ENCODE peak calls at places on chromosome 2, in ten cellular contexts. Z is EL; E is DMS153; M is stimulated activated CD4-positive, alpha-beta T cell treated with anti-CD3 and anti-CD28 coated beads, Interleukin-2, amount 100 ng/mL, for 48 hours; K is astrocyte of the hippocampus; U is left kidney; B is keratinocyte; F is mesenchymal stem cell; C is EH; X is mesendoderm. Y is an unnamed sample.

GRCh38 chr2:233369897-233370758 is 15.8 kb downstream of the DGKD start:
- DNase-seq in Z (no peak), E (no peak), M (no peak), K (no peak), U (no peak), B (no peak), F (no peak), C (no peak), X (no peak), Y (no peak)

GRCh38 chr2:212535963-212536362 is 2.6 kb downstream of the ERBB4 start:
- DNase-seq in Z (no peak), E (no peak), M (no peak), K (peak), U (no peak), B (no peak), F (no peak), C (no peak), X (no peak), Y (no peak)

GRCh38 chr2:26644188-26644835 is 3.1 kb upstream of the CIB4 start:
- DNase-seq in Z (no peak), E (no peak), M (no peak), K (no peak), U (no peak), B (no peak), F (no peak), C (no peak), X (no peak), Y (no peak)

GRCh38 chr2:105196651-105197050 is 44.9 kb upstream of the GPR45 start:
- DNase-seq in Z (no peak), E (no peak), M (no peak), K (no peak), U (no peak), B (no peak), F (no peak), C (no peak), X (no peak), Y (no peak)

GRCh38 chr2:14632133-14632936 is at the start of gene LRATD1:
- DNase-seq in Z (peak), E (peak), M (no peak), K (peak), U (peak), B (no peak), F (peak), C (peak), X (peak), Y (peak)

GRCh38 chr2:13651684-13652131 is 935.0 kb downstream of the TRIB2 start:
- DNase-seq in Z (no peak), E (no peak), M (no peak), K (no peak), U (no peak), B (no peak), F (no peak), C (no peak), X (no peak), Y (no peak)

GRCh38 chr2:61770746-61771145 is 83.1 kb downstream of the FAM161A start:
- DNase-seq in Z (peak), E (no peak), M (no peak), K (no peak), U (no peak), B (no peak), F (no peak), C (no peak), X (no peak), Y (peak)

GRCh38 chr2:96788393-96789244 is 27.4 kb upstream of the CNNM3 start:
- DNase-seq in Z (no peak), E (no peak), M (no peak), K (peak), U (no peak), B (no peak), F (peak), C (peak), X (no peak), Y (no peak)

GRCh38 chr2:224948859-224949258 is 93.4 kb downstream of the DOCK10 start:
- DNase-seq in Z (peak), E (no peak), M (no peak), K (no peak), U (no peak), B (no peak), F (no peak), C (peak), X (no peak), Y (no peak)

Y was measured in mucosa of gallbladder.